ENCODE peak calls at places on chromosome 14, in four cellular contexts. B is CD8-positive, alpha-beta T cell; Q is cardiac muscle cell; A is upper lobe of left lung. Y is an unnamed sample.

GRCh38 chr14:93113678-93114067 is 2.1 kb downstream of the ITPK1 start:
- DNase-seq in B (no peak), Q (no peak), A (no peak), Y (no peak)

GRCh38 chr14:75442642-75443041 is 14.8 kb downstream of the JDP2 start:
- DNase-seq in B (no peak), Q (peak), A (no peak), Y (no peak)

GRCh38 chr14:30195946-30196345 is 268.3 kb upstream of the PRKD1 start:
- DNase-seq in B (no peak), Q (peak), A (no peak), Y (no peak)

GRCh38 chr14:40599726-40600125 is 1007.0 kb upstream of the LRFN5 start:
- DNase-seq in B (no peak), Q (no peak), A (no peak), Y (no peak)

GRCh38 chr14:78164226-78164853 is 5.8 kb upstream of the NRXN3 start:
- DNase-seq in B (no peak), Q (no peak), A (no peak), Y (no peak)

GRCh38 chr14:99119554-99119953 is 152.4 kb downstream of the BCL11B start:
- DNase-seq in B (no peak), Q (no peak), A (no peak), Y (no peak)

GRCh38 chr14:58873228-58873953 is 235.6 kb downstream of the DACT1 start:
- DNase-seq in B (no peak), Q (no peak), A (no peak), Y (no peak)

GRCh38 chr14:96827310-96827709 is 30.1 kb downstream of the VRK1 start:
- DNase-seq in B (no peak), Q (no peak), A (no peak), Y (no peak)

GRCh38 chr14:56273151-56273550 is 154.9 kb downstream of the PELI2 start:
- DNase-seq in B (no peak), Q (peak), A (no peak), Y (no peak)

GRCh38 chr14:61710853-61711817 is 15.8 kb downstream of the HIF1A start:
- DNase-seq in B (no peak), Q (peak), A (no peak), Y (no peak)

GRCh38 chr14:23045419-23046357 is 3.7 kb downstream of the PSMB11 start:
- DNase-seq in B (no peak), Q (no peak), A (no peak), Y (no peak)

GRCh38 chr14:63949696-63950095 is 96.9 kb downstream of the SYNE2 start:
- DNase-seq in B (no peak), Q (no peak), A (no peak), Y (no peak)

GRCh38 chr14:69573841-69574265 is 818 bp downstream of the CCDC177 start:
- DNase-seq in B (no peak), Q (peak), A (no peak), Y (no peak)

GRCh38 chr14:73802431-73803188 is 49.0 kb upstream of the PTGR2 start:
- DNase-seq in B (no peak), Q (peak), A (no peak), Y (no peak)

GRCh38 chr14:91273885-91274273 is 29.4 kb upstream of the GPR68 start:
- DNase-seq in B (no peak), Q (no peak), A (no peak), Y (no peak)

GRCh38 chr14:100748403-100748802 is 21.7 kb downstream of the DLK1 start:
- DNase-seq in B (no peak), Q (no peak), A (no peak), Y (no peak)

GRCh38 chr14:89267656-89268055 is 149.4 kb downstream of the FOXN3 start:
- DNase-seq in B (no peak), Q (no peak), A (peak), Y (no peak)

GRCh38 chr14:94823556-94824341 is 53.8 kb upstream of the GSC start:
- DNase-seq in B (no peak), Q (no peak), A (no peak), Y (no peak)

GRCh38 chr14:95300697-95301526 is 18.8 kb downstream of the CLMN start:
- DNase-seq in B (no peak), Q (no peak), A (no peak), Y (no peak)

GRCh38 chr14:95121911-95122696 is 35.2 kb downstream of the DICER1 start:
- DNase-seq in B (no peak), Q (no peak), A (no peak), Y (no peak)

GRCh38 chr14:103542545-103543088 is 13.6 kb downstream of the TRMT61A start:
- DNase-seq in B (no peak), Q (no peak), A (peak), Y (no peak)

GRCh38 chr14:105929327-105930081 is 403.1 kb downstream of the TMEM121 start:
- DNase-seq in B (no peak), Q (no peak), A (peak), Y (no peak)

GRCh38 chr14:79415726-79416125 is 795.6 kb downstream of the DIO2 start:
- DNase-seq in B (no peak), Q (no peak), A (no peak), Y (no peak)

GRCh38 chr14:91115986-91116385 is 2.1 kb downstream of the DGLUCY start:
- DNase-seq in B (no peak), Q (no peak), A (no peak), Y (no peak)

GRCh38 chr14:105384605-105385321 is 13.6 kb upstream of the TEX22 start:
- DNase-seq in B (no peak), Q (no peak), A (peak), Y (no peak)

GRCh38 chr14:87467578-87467977 is 525.4 kb downstream of the GALC start:
- DNase-seq in B (no peak), Q (no peak), A (no peak), Y (no peak)

GRCh38 chr14:94307410-94307992 is 14.4 kb upstream of the SERPINA10 start:
- DNase-seq in B (no peak), Q (no peak), A (no peak), Y (no peak)

GRCh38 chr14:50363734-50364113 is 33.0 kb downstream of the CDKL1 start:
- DNase-seq in B (peak), Q (peak), A (no peak), Y (peak)

GRCh38 chr14:52695481-52696091 is at the start of gene ERO1A:
- DNase-seq in B (peak), Q (peak), A (peak), Y (peak)

GRCh38 chr14:25233613-25234012 is 183.7 kb upstream of the STXBP6 start:
- DNase-seq in B (no peak), Q (no peak), A (no peak), Y (no peak)

GRCh38 chr14:25239170-25239569 is 189.2 kb upstream of the STXBP6 start:
- DNase-seq in B (no peak), Q (no peak), A (no peak), Y (no peak)

DNA sequence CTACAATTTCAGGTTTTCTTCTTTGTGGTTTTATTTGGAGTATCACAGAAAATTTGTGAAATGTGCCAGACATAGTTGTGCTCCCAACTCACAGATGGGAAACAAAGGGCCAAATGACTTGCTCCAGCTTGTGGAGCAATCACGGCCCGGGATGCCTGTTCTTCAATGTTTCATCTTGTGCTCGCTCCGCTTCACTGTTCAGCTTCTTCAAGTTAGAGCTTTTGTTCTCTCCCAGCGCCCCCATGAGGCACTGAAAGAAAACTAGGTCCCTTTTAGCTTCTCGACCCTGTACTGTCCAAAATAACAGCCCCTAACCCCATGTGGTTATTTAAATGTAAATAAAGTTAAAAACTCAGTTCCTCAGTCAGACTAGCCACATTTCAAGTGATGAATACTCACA is 187.9 kb upstream of the STXBP6 start:
- DNase-seq in B (no peak), Q (peak), A (no peak), Y (no peak)
- TF ChIP-seq CTCF in B (no peak), Q (peak), A (no peak), Y (no peak)

GRCh38 chr14:66657780-66658179 is 149.8 kb downstream of the GPHN start:
- DNase-seq in B (no peak), Q (no peak), A (no peak), Y (no peak)

GRCh38 chr14:66662374-66662773 is 154.4 kb downstream of the GPHN start:
- DNase-seq in B (no peak), Q (peak), A (no peak), Y (no peak)
- TF ChIP-seq CTCF in B (no peak), Q (peak), A (no peak), Y (no peak)

DNA sequence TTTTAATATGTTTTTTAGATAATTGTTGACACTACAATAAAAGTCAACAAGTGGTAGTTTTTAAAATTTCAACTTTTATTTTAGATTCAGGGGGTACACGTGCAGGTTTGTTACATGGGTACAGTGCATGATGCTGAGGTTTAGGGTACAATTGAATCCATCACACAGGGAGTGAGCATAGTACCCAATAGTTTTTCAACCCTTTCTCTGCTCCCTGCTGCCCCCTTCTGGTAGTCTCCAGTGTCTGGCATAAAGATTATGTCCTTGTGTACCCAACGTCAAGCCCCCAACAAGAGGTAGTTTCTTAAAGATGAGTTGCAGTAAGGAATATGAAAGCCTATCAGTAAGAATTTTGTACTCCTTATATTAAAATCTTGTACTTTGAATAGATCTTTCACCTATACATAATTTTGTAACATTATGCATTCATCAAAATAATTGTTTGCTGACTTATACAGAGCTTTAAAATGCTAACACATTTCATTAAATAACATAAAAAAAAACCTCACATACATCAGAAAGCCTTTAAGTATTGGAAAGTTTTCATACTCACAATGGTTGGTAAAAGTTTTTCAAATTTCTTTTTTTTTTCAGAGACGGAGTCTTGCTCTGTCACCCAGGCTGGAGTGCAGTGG is 5.4 kb upstream of the RALGAPA1 start:
- DNase-seq in B (peak), Q (peak), A (no peak), Y (peak)
- TF ChIP-seq CTCF in B (peak), Q (peak), A (peak), Y (peak)

GRCh38 chr14:36449903-36450302 is 70.1 kb downstream of the NKX2-1 start:
- DNase-seq in B (no peak), Q (no peak), A (no peak), Y (no peak)
- TF ChIP-seq CTCF in B (no peak), Q (no peak), A (no peak), Y (no peak)

GRCh38 chr14:68363841-68364711 is 428.8 kb downstream of the ZFP36L1 start:
- DNase-seq in B (no peak), Q (peak), A (peak), Y (no peak)
- TF ChIP-seq CTCF in B (no peak), Q (no peak), A (no peak), Y (no peak)

Y was measured in natural killer cell.